ENCODE peak calls at places on chromosomes 5 and 9, in six cellular contexts. X, V, T, D, E and Y are unnamed samples.

GRCh38 chr5:102545175-102545574 is 46.4 kb upstream of the SLCO6A1 start:
- DNase-seq in X (peak; percentile 11), V (peak; percentile 24), T (peak; percentile 27), D (peak; percentile 43), E (peak; percentile 35), Y (peak; percentile 39)

GRCh38 chr9:79120533-79121315 is 451.0 kb upstream of the TLE4 start:
- DNase-seq in X (no peak), V (no peak), T (no peak), D (no peak), E (no peak), Y (no peak)

GRCh38 chr9:108162664-108163063 is 673.1 kb upstream of the KLF4 start:
- DNase-seq in X (no peak), V (no peak), T (no peak), D (no peak), E (no peak), Y (no peak)

GRCh38 chr5:21263361-21263760 is 1275.4 kb upstream of the CDH18 start:
- DNase-seq in X (no peak), V (no peak), T (no peak), D (no peak), E (no peak), Y (no peak)

GRCh38 chr9:129195606-129196005 is 17.5 kb upstream of the IER5L start:
- DNase-seq in X (no peak), V (no peak), T (no peak), D (no peak), E (no peak), Y (no peak)

GRCh38 chr5:32942225-32942989 is 231.3 kb downstream of the NPR3 start:
- DNase-seq in X (peak; percentile 10), V (peak; percentile 41), T (peak; percentile 55), D (no peak), E (peak; percentile 38), Y (peak; percentile 62)

GRCh38 chr5:126003309-126003708 is 419.9 kb upstream of the GRAMD2B start:
- DNase-seq in X (no peak), V (no peak), T (no peak), D (no peak), E (no peak), Y (no peak)

GRCh38 chr9:88766778-88767503 is 224.3 kb upstream of the S1PR3 start:
- DNase-seq in X (no peak), V (peak; percentile 40), T (no peak), D (no peak), E (no peak), Y (peak; percentile 38)

GRCh38 chr5:1643651-1644392 is 120.1 kb upstream of the LPCAT1 start:
- DNase-seq in X (peak; percentile 23), V (no peak), T (no peak), D (no peak), E (no peak), Y (no peak)

GRCh38 chr5:103060414-103060954 is 59.5 kb downstream of the GIN1 start:
- DNase-seq in X (no peak), V (no peak), T (no peak), D (no peak), E (no peak), Y (no peak)

GRCh38 chr9:130266236-130267098 is 907 bp downstream of the HMCN2 start:
- DNase-seq in X (no peak), V (no peak), T (no peak), D (no peak), E (no peak), Y (no peak)

GRCh38 chr5:134708301-134708700 is 30.0 kb upstream of the CAMLG start:
- DNase-seq in X (no peak), V (no peak), T (no peak), D (no peak), E (no peak), Y (no peak)

GRCh38 chr9:20618361-20618799 is 3.9 kb downstream of the MLLT3 start:
- DNase-seq in X (no peak), V (no peak), T (no peak), D (no peak), E (peak; percentile 14), Y (peak; percentile 66)

GRCh38 chr5:149551227-149552037 is at the start of gene CSNK1A1:
- DNase-seq in X (peak; percentile 99), V (peak; percentile 100), T (peak; percentile 96), D (peak; percentile 97), E (peak; percentile 95), Y (peak; percentile 99)

GRCh38 chr9:96293481-96293880 is 8.5 kb downstream of the HSD17B3 start:
- DNase-seq in X (no peak), V (no peak), T (peak; percentile 10), D (no peak), E (no peak), Y (no peak)

DNA sequence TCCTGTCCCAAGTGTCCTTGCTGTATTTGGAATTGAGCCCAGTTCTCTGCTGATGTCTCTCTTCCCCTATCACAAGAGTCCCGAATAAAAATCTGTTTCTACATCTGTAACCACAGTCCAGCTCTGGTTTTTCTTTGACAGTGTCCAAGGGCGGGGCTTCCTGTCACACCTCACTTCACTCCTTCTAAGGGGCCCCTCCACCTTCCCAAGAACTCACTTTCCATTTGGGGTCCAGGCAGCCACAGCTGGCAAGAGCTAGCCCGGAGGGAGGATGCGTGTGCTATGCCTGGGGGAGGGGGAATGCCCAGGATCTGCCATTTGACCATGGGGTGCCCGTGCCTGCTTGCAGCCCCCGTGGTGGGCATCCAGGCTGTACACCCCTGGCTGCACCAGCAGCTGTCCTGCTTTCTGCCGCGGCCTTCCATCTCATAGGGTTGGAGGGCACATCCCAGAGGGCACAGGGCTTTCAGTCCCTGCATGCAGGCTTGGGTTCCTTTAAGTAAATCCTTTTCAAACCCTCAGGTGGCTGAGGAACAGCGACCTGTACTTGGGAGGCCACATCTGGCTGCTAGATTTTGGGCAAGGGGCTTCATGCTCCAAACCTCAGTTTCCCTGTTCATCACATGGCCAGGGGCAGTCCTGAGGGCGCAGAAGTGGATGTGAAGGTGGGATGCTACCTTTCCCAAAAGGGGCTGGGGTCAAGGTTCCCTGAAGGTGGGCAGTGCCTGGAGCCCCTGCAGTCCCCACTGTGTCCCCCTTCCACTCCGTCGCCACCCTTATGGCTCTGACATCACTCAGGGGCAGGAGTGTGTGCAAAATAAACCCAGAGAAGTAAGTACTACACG is 2.3 kb upstream of the CARD19 start:
- DNase-seq in X (no peak), V (peak; percentile 63), T (no peak), D (no peak), E (no peak), Y (no peak)
- TF ChIP-seq MAX in X (no peak), V (no peak), T (no peak), D (no peak), E (no peak), Y (no peak)

DNA sequence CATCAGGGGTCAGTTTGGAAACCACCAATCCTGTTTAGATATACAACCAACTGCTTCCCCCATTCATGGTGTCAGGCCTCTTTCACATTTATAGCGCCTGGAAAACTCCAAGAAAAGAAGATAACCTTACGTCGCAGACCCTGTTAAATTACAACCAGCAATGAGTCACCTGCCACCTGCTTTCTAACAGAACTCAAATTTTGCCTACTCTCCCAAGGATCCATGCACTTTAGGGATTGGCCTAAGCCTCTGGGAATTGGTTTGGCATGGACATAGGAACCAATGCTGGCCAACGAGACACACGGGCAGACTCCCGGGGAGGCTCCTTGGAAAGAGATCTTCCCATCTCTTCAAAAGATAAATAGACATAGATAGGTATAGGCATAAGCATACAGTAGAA is 87.0 kb downstream of the FEM1C start:
- DNase-seq in X (no peak), V (no peak), T (no peak), D (no peak), E (no peak), Y (no peak)
- H3K4me1 ChIP-seq in X (no peaks in the 10 kb centered on the region), V (no peaks in the 10 kb centered on the region), T (peaks cover 76% of the 10 kb centered on the region), D (peaks cover 11% of the 10 kb centered on the region), E (no peaks in the 10 kb centered on the region), Y (peaks cover 59% of the 10 kb centered on the region)

GRCh38 chr5:159825551-159826051 is 90.7 kb upstream of the ADRA1B start:
- DNase-seq in X (no peak), V (no peak), T (no peak), D (no peak), E (no peak), Y (no peak)
- TF ChIP-seq MAX in X (no peak), V (no peak), T (no peak), D (no peak), E (no peak), Y (no peak)

DNA sequence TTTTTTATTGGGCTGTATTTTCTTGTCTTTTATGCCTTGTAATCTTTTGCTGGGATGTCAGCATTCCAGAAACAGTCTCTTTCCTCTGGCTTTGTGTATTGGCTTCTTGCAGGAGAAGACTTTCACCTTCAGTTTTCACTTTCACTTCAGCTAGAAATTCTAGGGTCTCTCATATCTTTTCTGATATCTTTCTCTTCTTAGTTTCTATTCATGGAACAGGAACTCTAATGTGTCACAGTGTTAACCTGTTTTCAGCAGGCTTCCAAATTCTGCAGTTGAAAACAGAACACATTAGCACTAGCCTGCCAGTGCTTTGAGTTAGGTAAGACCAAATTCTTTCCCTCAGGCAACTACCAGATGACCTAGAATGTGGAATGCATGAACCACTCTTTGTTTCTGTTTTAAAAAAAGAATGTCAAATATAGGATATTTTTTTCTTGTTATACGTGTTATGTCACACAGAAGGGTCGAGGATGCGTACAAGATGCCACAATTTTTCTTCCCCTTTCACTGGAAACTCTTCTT is 164.7 kb downstream of the TUSC1 start:
- DNase-seq in X (no peak), V (no peak), T (no peak), D (no peak), E (no peak), Y (no peak)
- H3K4me1 ChIP-seq in X (no peaks in the 10 kb centered on the region), V (no peaks in the 10 kb centered on the region), T (no peaks in the 10 kb centered on the region), D (no peaks in the 10 kb centered on the region), E (no peaks in the 10 kb centered on the region), Y (no peaks in the 10 kb centered on the region)

DNA sequence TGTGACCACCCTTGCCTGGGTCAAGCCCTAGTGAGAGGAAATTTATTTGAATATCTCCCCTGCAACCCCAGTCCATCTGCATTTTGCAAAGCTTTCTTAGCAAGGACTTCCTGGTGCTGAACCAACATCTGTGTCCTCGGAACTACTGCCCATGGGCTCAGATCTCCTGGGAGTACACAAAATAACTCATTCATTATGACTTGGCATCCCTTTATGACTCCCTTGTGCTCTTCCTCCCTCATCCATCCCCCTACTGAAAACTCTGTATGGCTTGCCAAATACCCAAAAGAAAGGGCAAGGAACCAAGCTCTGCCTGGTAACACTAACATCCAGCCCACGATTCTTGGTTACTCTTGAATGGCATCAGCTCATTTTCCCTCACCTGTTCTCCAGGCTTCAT is 368.5 kb downstream of the NTRK2 start:
- DNase-seq in X (no peak), V (no peak), T (no peak), D (no peak), E (no peak), Y (no peak)
- TF ChIP-seq MAX in X (no peak), V (no peak), T (no peak), D (no peak), E (no peak), Y (no peak)